ENCODE peak calls at places on chromosomes 16 and 17, in ten cellular contexts. One of them, this sample, is unnamed.

GRCh38 chr17:80009391-80010282 is 26.0 kb downstream of the TBC1D16 start:
- DNase-seq in activated CD8-positive, alpha-beta T cell treated with anti-CD3 and anti-CD28 coated beads for 36 hours: no peak
- DNase-seq in SK-N-DZ: no peak
- DNase-seq in CD4-positive, alpha-beta T cell: no peak
- DNase-seq in activated CD4-positive, CD25-positive, alpha-beta regulatory T cell treated with anti-CD3 and anti-CD28 coated beads, Interleukin-2, amount 50 U/mL, for 16 hours: no peak
- DNase-seq in nucleus accumbens: no peak
- DNase-seq in astrocyte of the spinal cord: no peak
- DNase-seq in HFF-Myc: no peak
- DNase-seq in GM23338: no peak
- DNase-seq in activated naive CD4-positive, alpha-beta T cell treated with anti-CD3 and anti-CD28 coated beads, Interleukin-2, amount 50 U/mL, for 72 hours: no peak
- DNase-seq in this sample: no peak

GRCh38 chr16:13915033-13915635 is 4.8 kb upstream of the ERCC4 start:
- DNase-seq in activated CD8-positive, alpha-beta T cell treated with anti-CD3 and anti-CD28 coated beads for 36 hours: no peak
- DNase-seq in SK-N-DZ: no peak
- DNase-seq in CD4-positive, alpha-beta T cell: no peak
- DNase-seq in activated CD4-positive, CD25-positive, alpha-beta regulatory T cell treated with anti-CD3 and anti-CD28 coated beads, Interleukin-2, amount 50 U/mL, for 16 hours: no peak
- DNase-seq in nucleus accumbens: no peak
- DNase-seq in astrocyte of the spinal cord: no peak
- DNase-seq in HFF-Myc: no peak
- DNase-seq in GM23338: no peak
- DNase-seq in activated naive CD4-positive, alpha-beta T cell treated with anti-CD3 and anti-CD28 coated beads, Interleukin-2, amount 50 U/mL, for 72 hours: no peak
- DNase-seq in this sample: no peak

GRCh38 chr17:39653662-39654331 is 11.4 kb upstream of the TCAP start:
- DNase-seq in activated CD8-positive, alpha-beta T cell treated with anti-CD3 and anti-CD28 coated beads for 36 hours: peak
- DNase-seq in SK-N-DZ: no peak
- DNase-seq in CD4-positive, alpha-beta T cell: peak
- DNase-seq in activated CD4-positive, CD25-positive, alpha-beta regulatory T cell treated with anti-CD3 and anti-CD28 coated beads, Interleukin-2, amount 50 U/mL, for 16 hours: peak
- DNase-seq in nucleus accumbens: no peak
- DNase-seq in astrocyte of the spinal cord: no peak
- DNase-seq in HFF-Myc: no peak
- DNase-seq in GM23338: peak
- DNase-seq in activated naive CD4-positive, alpha-beta T cell treated with anti-CD3 and anti-CD28 coated beads, Interleukin-2, amount 50 U/mL, for 72 hours: peak
- DNase-seq in this sample: peak

GRCh38 chr17:2174048-2174447 is 119.1 kb downstream of the HIC1 start:
- DNase-seq in activated CD8-positive, alpha-beta T cell treated with anti-CD3 and anti-CD28 coated beads for 36 hours: no peak
- DNase-seq in SK-N-DZ: no peak
- DNase-seq in CD4-positive, alpha-beta T cell: no peak
- DNase-seq in activated CD4-positive, CD25-positive, alpha-beta regulatory T cell treated with anti-CD3 and anti-CD28 coated beads, Interleukin-2, amount 50 U/mL, for 16 hours: no peak
- DNase-seq in nucleus accumbens: no peak
- DNase-seq in astrocyte of the spinal cord: peak
- DNase-seq in HFF-Myc: no peak
- DNase-seq in GM23338: no peak
- DNase-seq in activated naive CD4-positive, alpha-beta T cell treated with anti-CD3 and anti-CD28 coated beads, Interleukin-2, amount 50 U/mL, for 72 hours: no peak
- DNase-seq in this sample: no peak

GRCh38 chr17:50443492-50444051 is 17.6 kb downstream of the ACSF2 start:
- DNase-seq in activated CD8-positive, alpha-beta T cell treated with anti-CD3 and anti-CD28 coated beads for 36 hours: no peak
- DNase-seq in SK-N-DZ: no peak
- DNase-seq in CD4-positive, alpha-beta T cell: no peak
- DNase-seq in activated CD4-positive, CD25-positive, alpha-beta regulatory T cell treated with anti-CD3 and anti-CD28 coated beads, Interleukin-2, amount 50 U/mL, for 16 hours: no peak
- DNase-seq in nucleus accumbens: no peak
- DNase-seq in astrocyte of the spinal cord: no peak
- DNase-seq in HFF-Myc: no peak
- DNase-seq in GM23338: no peak
- DNase-seq in activated naive CD4-positive, alpha-beta T cell treated with anti-CD3 and anti-CD28 coated beads, Interleukin-2, amount 50 U/mL, for 72 hours: no peak
- DNase-seq in this sample: no peak

GRCh38 chr16:12462690-12463646 is 340.7 kb downstream of the CPPED1 start:
- DNase-seq in activated CD8-positive, alpha-beta T cell treated with anti-CD3 and anti-CD28 coated beads for 36 hours: no peak
- DNase-seq in SK-N-DZ: no peak
- DNase-seq in CD4-positive, alpha-beta T cell: no peak
- DNase-seq in activated CD4-positive, CD25-positive, alpha-beta regulatory T cell treated with anti-CD3 and anti-CD28 coated beads, Interleukin-2, amount 50 U/mL, for 16 hours: no peak
- DNase-seq in nucleus accumbens: no peak
- DNase-seq in astrocyte of the spinal cord: peak
- DNase-seq in HFF-Myc: peak
- DNase-seq in GM23338: no peak
- DNase-seq in activated naive CD4-positive, alpha-beta T cell treated with anti-CD3 and anti-CD28 coated beads, Interleukin-2, amount 50 U/mL, for 72 hours: no peak
- DNase-seq in this sample: no peak

GRCh38 chr16:77431131-77431670 is 3.6 kb downstream of the ADAMTS18 start:
- DNase-seq in activated CD8-positive, alpha-beta T cell treated with anti-CD3 and anti-CD28 coated beads for 36 hours: no peak
- DNase-seq in SK-N-DZ: no peak
- DNase-seq in CD4-positive, alpha-beta T cell: no peak
- DNase-seq in activated CD4-positive, CD25-positive, alpha-beta regulatory T cell treated with anti-CD3 and anti-CD28 coated beads, Interleukin-2, amount 50 U/mL, for 16 hours: no peak
- DNase-seq in nucleus accumbens: no peak
- DNase-seq in astrocyte of the spinal cord: no peak
- DNase-seq in HFF-Myc: no peak
- DNase-seq in GM23338: no peak
- DNase-seq in activated naive CD4-positive, alpha-beta T cell treated with anti-CD3 and anti-CD28 coated beads, Interleukin-2, amount 50 U/mL, for 72 hours: no peak
- DNase-seq in this sample: no peak

GRCh38 chr16:88767546-88767945 is 17.5 kb downstream of the PIEZO1 start:
- DNase-seq in activated CD8-positive, alpha-beta T cell treated with anti-CD3 and anti-CD28 coated beads for 36 hours: no peak
- DNase-seq in SK-N-DZ: no peak
- DNase-seq in CD4-positive, alpha-beta T cell: no peak
- DNase-seq in activated CD4-positive, CD25-positive, alpha-beta regulatory T cell treated with anti-CD3 and anti-CD28 coated beads, Interleukin-2, amount 50 U/mL, for 16 hours: no peak
- DNase-seq in nucleus accumbens: no peak
- DNase-seq in astrocyte of the spinal cord: no peak
- DNase-seq in HFF-Myc: no peak
- DNase-seq in GM23338: no peak
- DNase-seq in activated naive CD4-positive, alpha-beta T cell treated with anti-CD3 and anti-CD28 coated beads, Interleukin-2, amount 50 U/mL, for 72 hours: no peak
- DNase-seq in this sample: no peak

GRCh38 chr16:29784901-29785500 is 5.5 kb upstream of the KIF22 start:
- DNase-seq in activated CD8-positive, alpha-beta T cell treated with anti-CD3 and anti-CD28 coated beads for 36 hours: peak
- DNase-seq in SK-N-DZ: no peak
- DNase-seq in CD4-positive, alpha-beta T cell: peak
- DNase-seq in activated CD4-positive, CD25-positive, alpha-beta regulatory T cell treated with anti-CD3 and anti-CD28 coated beads, Interleukin-2, amount 50 U/mL, for 16 hours: no peak
- DNase-seq in nucleus accumbens: peak
- DNase-seq in astrocyte of the spinal cord: peak
- DNase-seq in HFF-Myc: no peak
- DNase-seq in GM23338: peak
- DNase-seq in activated naive CD4-positive, alpha-beta T cell treated with anti-CD3 and anti-CD28 coated beads, Interleukin-2, amount 50 U/mL, for 72 hours: peak
- DNase-seq in this sample: no peak

GRCh38 chr16:2842340-2843000 is 12.4 kb downstream of the ZG16B start:
- DNase-seq in activated CD8-positive, alpha-beta T cell treated with anti-CD3 and anti-CD28 coated beads for 36 hours: peak
- DNase-seq in SK-N-DZ: no peak
- DNase-seq in CD4-positive, alpha-beta T cell: peak
- DNase-seq in activated CD4-positive, CD25-positive, alpha-beta regulatory T cell treated with anti-CD3 and anti-CD28 coated beads, Interleukin-2, amount 50 U/mL, for 16 hours: peak
- DNase-seq in nucleus accumbens: no peak
- DNase-seq in astrocyte of the spinal cord: peak
- DNase-seq in HFF-Myc: no peak
- DNase-seq in GM23338: peak
- DNase-seq in activated naive CD4-positive, alpha-beta T cell treated with anti-CD3 and anti-CD28 coated beads, Interleukin-2, amount 50 U/mL, for 72 hours: peak
- DNase-seq in this sample: peak

GRCh38 chr16:2339521-2340484 is 725 bp downstream of the ABCA3 start:
- DNase-seq in activated CD8-positive, alpha-beta T cell treated with anti-CD3 and anti-CD28 coated beads for 36 hours: peak
- DNase-seq in SK-N-DZ: peak
- DNase-seq in CD4-positive, alpha-beta T cell: peak
- DNase-seq in activated CD4-positive, CD25-positive, alpha-beta regulatory T cell treated with anti-CD3 and anti-CD28 coated beads, Interleukin-2, amount 50 U/mL, for 16 hours: no peak
- DNase-seq in nucleus accumbens: peak
- DNase-seq in astrocyte of the spinal cord: peak
- DNase-seq in HFF-Myc: no peak
- DNase-seq in GM23338: peak
- DNase-seq in activated naive CD4-positive, alpha-beta T cell treated with anti-CD3 and anti-CD28 coated beads, Interleukin-2, amount 50 U/mL, for 72 hours: peak
- DNase-seq in this sample: peak

GRCh38 chr17:57935833-57936807 is 19.1 kb downstream of the CUEDC1 start:
- DNase-seq in activated CD8-positive, alpha-beta T cell treated with anti-CD3 and anti-CD28 coated beads for 36 hours: no peak
- DNase-seq in SK-N-DZ: peak
- DNase-seq in CD4-positive, alpha-beta T cell: no peak
- DNase-seq in activated CD4-positive, CD25-positive, alpha-beta regulatory T cell treated with anti-CD3 and anti-CD28 coated beads, Interleukin-2, amount 50 U/mL, for 16 hours: no peak
- DNase-seq in nucleus accumbens: no peak
- DNase-seq in astrocyte of the spinal cord: peak
- DNase-seq in HFF-Myc: no peak
- DNase-seq in GM23338: peak
- DNase-seq in activated naive CD4-positive, alpha-beta T cell treated with anti-CD3 and anti-CD28 coated beads, Interleukin-2, amount 50 U/mL, for 72 hours: no peak
- DNase-seq in this sample: no peak

GRCh38 chr17:55166506-55166905 is 98.3 kb upstream of the HLF start:
- DNase-seq in activated CD8-positive, alpha-beta T cell treated with anti-CD3 and anti-CD28 coated beads for 36 hours: no peak
- DNase-seq in SK-N-DZ: no peak
- DNase-seq in CD4-positive, alpha-beta T cell: no peak
- DNase-seq in activated CD4-positive, CD25-positive, alpha-beta regulatory T cell treated with anti-CD3 and anti-CD28 coated beads, Interleukin-2, amount 50 U/mL, for 16 hours: no peak
- DNase-seq in nucleus accumbens: no peak
- DNase-seq in astrocyte of the spinal cord: no peak
- DNase-seq in HFF-Myc: no peak
- DNase-seq in GM23338: no peak
- DNase-seq in activated naive CD4-positive, alpha-beta T cell treated with anti-CD3 and anti-CD28 coated beads, Interleukin-2, amount 50 U/mL, for 72 hours: no peak
- DNase-seq in this sample: no peak

GRCh38 chr17:7294614-7295153 is at the start of gene YBX2:
- DNase-seq in activated CD8-positive, alpha-beta T cell treated with anti-CD3 and anti-CD28 coated beads for 36 hours: peak
- DNase-seq in SK-N-DZ: peak
- DNase-seq in CD4-positive, alpha-beta T cell: peak
- DNase-seq in activated CD4-positive, CD25-positive, alpha-beta regulatory T cell treated with anti-CD3 and anti-CD28 coated beads, Interleukin-2, amount 50 U/mL, for 16 hours: peak
- DNase-seq in nucleus accumbens: no peak
- DNase-seq in astrocyte of the spinal cord: no peak
- DNase-seq in HFF-Myc: no peak
- DNase-seq in GM23338: peak
- DNase-seq in activated naive CD4-positive, alpha-beta T cell treated with anti-CD3 and anti-CD28 coated beads, Interleukin-2, amount 50 U/mL, for 72 hours: peak
- DNase-seq in this sample: peak

GRCh38 chr16:89378947-89379771 is 111.2 kb downstream of the ANKRD11 start:
- DNase-seq in activated CD8-positive, alpha-beta T cell treated with anti-CD3 and anti-CD28 coated beads for 36 hours: no peak
- DNase-seq in SK-N-DZ: no peak
- DNase-seq in CD4-positive, alpha-beta T cell: no peak
- DNase-seq in activated CD4-positive, CD25-positive, alpha-beta regulatory T cell treated with anti-CD3 and anti-CD28 coated beads, Interleukin-2, amount 50 U/mL, for 16 hours: no peak
- DNase-seq in nucleus accumbens: no peak
- DNase-seq in astrocyte of the spinal cord: no peak
- DNase-seq in HFF-Myc: no peak
- DNase-seq in GM23338: no peak
- DNase-seq in activated naive CD4-positive, alpha-beta T cell treated with anti-CD3 and anti-CD28 coated beads, Interleukin-2, amount 50 U/mL, for 72 hours: no peak
- DNase-seq in this sample: peak

GRCh38 chr17:3845361-3845753 is 689 bp downstream of the NCBP3 start:
- DNase-seq in activated CD8-positive, alpha-beta T cell treated with anti-CD3 and anti-CD28 coated beads for 36 hours: peak
- DNase-seq in SK-N-DZ: peak
- DNase-seq in CD4-positive, alpha-beta T cell: no peak
- DNase-seq in activated CD4-positive, CD25-positive, alpha-beta regulatory T cell treated with anti-CD3 and anti-CD28 coated beads, Interleukin-2, amount 50 U/mL, for 16 hours: no peak
- DNase-seq in nucleus accumbens: no peak
- DNase-seq in astrocyte of the spinal cord: peak
- DNase-seq in HFF-Myc: no peak
- DNase-seq in GM23338: no peak
- DNase-seq in activated naive CD4-positive, alpha-beta T cell treated with anti-CD3 and anti-CD28 coated beads, Interleukin-2, amount 50 U/mL, for 72 hours: peak
- DNase-seq in this sample: peak

GRCh38 chr16:10408824-10409381 is 23.0 kb downstream of the ATF7IP2 start:
- DNase-seq in activated CD8-positive, alpha-beta T cell treated with anti-CD3 and anti-CD28 coated beads for 36 hours: peak
- DNase-seq in SK-N-DZ: no peak
- DNase-seq in CD4-positive, alpha-beta T cell: no peak
- DNase-seq in activated CD4-positive, CD25-positive, alpha-beta regulatory T cell treated with anti-CD3 and anti-CD28 coated beads, Interleukin-2, amount 50 U/mL, for 16 hours: no peak
- DNase-seq in nucleus accumbens: no peak
- DNase-seq in astrocyte of the spinal cord: peak
- DNase-seq in HFF-Myc: no peak
- DNase-seq in GM23338: peak
- DNase-seq in activated naive CD4-positive, alpha-beta T cell treated with anti-CD3 and anti-CD28 coated beads, Interleukin-2, amount 50 U/mL, for 72 hours: no peak
- DNase-seq in this sample: peak

GRCh38 chr17:64498308-64499203 is 1.7 kb upstream of the POLG2 start:
- DNase-seq in activated CD8-positive, alpha-beta T cell treated with anti-CD3 and anti-CD28 coated beads for 36 hours: no peak
- DNase-seq in SK-N-DZ: no peak
- DNase-seq in CD4-positive, alpha-beta T cell: no peak
- DNase-seq in activated CD4-positive, CD25-positive, alpha-beta regulatory T cell treated with anti-CD3 and anti-CD28 coated beads, Interleukin-2, amount 50 U/mL, for 16 hours: no peak
- DNase-seq in nucleus accumbens: no peak
- DNase-seq in astrocyte of the spinal cord: no peak
- DNase-seq in HFF-Myc: no peak
- DNase-seq in GM23338: no peak
- DNase-seq in activated naive CD4-positive, alpha-beta T cell treated with anti-CD3 and anti-CD28 coated beads, Interleukin-2, amount 50 U/mL, for 72 hours: no peak
- DNase-seq in this sample: peak

GRCh38 chr16:66103245-66103644 is 263.2 kb upstream of the CDH5 start:
- DNase-seq in activated CD8-positive, alpha-beta T cell treated with anti-CD3 and anti-CD28 coated beads for 36 hours: no peak
- DNase-seq in SK-N-DZ: peak
- DNase-seq in CD4-positive, alpha-beta T cell: no peak
- DNase-seq in activated CD4-positive, CD25-positive, alpha-beta regulatory T cell treated with anti-CD3 and anti-CD28 coated beads, Interleukin-2, amount 50 U/mL, for 16 hours: no peak
- DNase-seq in nucleus accumbens: no peak
- DNase-seq in astrocyte of the spinal cord: no peak
- DNase-seq in HFF-Myc: no peak
- DNase-seq in GM23338: no peak
- DNase-seq in activated naive CD4-positive, alpha-beta T cell treated with anti-CD3 and anti-CD28 coated beads, Interleukin-2, amount 50 U/mL, for 72 hours: no peak
- DNase-seq in this sample: no peak

GRCh38 chr16:85836706-85837582 is 37.4 kb downstream of the COX4I1 start:
- DNase-seq in activated CD8-positive, alpha-beta T cell treated with anti-CD3 and anti-CD28 coated beads for 36 hours: no peak
- DNase-seq in SK-N-DZ: no peak
- DNase-seq in CD4-positive, alpha-beta T cell: no peak
- DNase-seq in activated CD4-positive, CD25-positive, alpha-beta regulatory T cell treated with anti-CD3 and anti-CD28 coated beads, Interleukin-2, amount 50 U/mL, for 16 hours: no peak
- DNase-seq in nucleus accumbens: no peak
- DNase-seq in astrocyte of the spinal cord: no peak
- DNase-seq in HFF-Myc: no peak
- DNase-seq in GM23338: no peak
- DNase-seq in activated naive CD4-positive, alpha-beta T cell treated with anti-CD3 and anti-CD28 coated beads, Interleukin-2, amount 50 U/mL, for 72 hours: no peak
- DNase-seq in this sample: no peak

GRCh38 chr17:21025446-21025845 is 17.4 kb downstream of the USP22 start:
- DNase-seq in activated CD8-positive, alpha-beta T cell treated with anti-CD3 and anti-CD28 coated beads for 36 hours: no peak
- DNase-seq in SK-N-DZ: no peak
- DNase-seq in CD4-positive, alpha-beta T cell: no peak
- DNase-seq in activated CD4-positive, CD25-positive, alpha-beta regulatory T cell treated with anti-CD3 and anti-CD28 coated beads, Interleukin-2, amount 50 U/mL, for 16 hours: no peak
- DNase-seq in nucleus accumbens: no peak
- DNase-seq in astrocyte of the spinal cord: no peak
- DNase-seq in HFF-Myc: no peak
- DNase-seq in GM23338: no peak
- DNase-seq in activated naive CD4-positive, alpha-beta T cell treated with anti-CD3 and anti-CD28 coated beads, Interleukin-2, amount 50 U/mL, for 72 hours: no peak
- DNase-seq in this sample: no peak

GRCh38 chr16:48445782-48446533 is 60.7 kb upstream of the SIAH1 start:
- DNase-seq in activated CD8-positive, alpha-beta T cell treated with anti-CD3 and anti-CD28 coated beads for 36 hours: no peak
- DNase-seq in SK-N-DZ: no peak
- DNase-seq in CD4-positive, alpha-beta T cell: no peak
- DNase-seq in activated CD4-positive, CD25-positive, alpha-beta regulatory T cell treated with anti-CD3 and anti-CD28 coated beads, Interleukin-2, amount 50 U/mL, for 16 hours: no peak
- DNase-seq in nucleus accumbens: no peak
- DNase-seq in astrocyte of the spinal cord: no peak
- DNase-seq in HFF-Myc: no peak
- DNase-seq in GM23338: no peak
- DNase-seq in activated naive CD4-positive, alpha-beta T cell treated with anti-CD3 and anti-CD28 coated beads, Interleukin-2, amount 50 U/mL, for 72 hours: no peak
- DNase-seq in this sample: no peak

GRCh38 chr17:80307994-80308671 is 47.5 kb downstream of the RNF213 start:
- DNase-seq in activated CD8-positive, alpha-beta T cell treated with anti-CD3 and anti-CD28 coated beads for 36 hours: no peak
- DNase-seq in SK-N-DZ: no peak
- DNase-seq in CD4-positive, alpha-beta T cell: peak
- DNase-seq in activated CD4-positive, CD25-positive, alpha-beta regulatory T cell treated with anti-CD3 and anti-CD28 coated beads, Interleukin-2, amount 50 U/mL, for 16 hours: no peak
- DNase-seq in nucleus accumbens: no peak
- DNase-seq in astrocyte of the spinal cord: no peak
- DNase-seq in HFF-Myc: no peak
- DNase-seq in GM23338: no peak
- DNase-seq in activated naive CD4-positive, alpha-beta T cell treated with anti-CD3 and anti-CD28 coated beads, Interleukin-2, amount 50 U/mL, for 72 hours: no peak
- DNase-seq in this sample: no peak

GRCh38 chr16:71576971-71577370 is at the start of gene TAT:
- DNase-seq in activated CD8-positive, alpha-beta T cell treated with anti-CD3 and anti-CD28 coated beads for 36 hours: no peak
- DNase-seq in SK-N-DZ: no peak
- DNase-seq in CD4-positive, alpha-beta T cell: no peak
- DNase-seq in activated CD4-positive, CD25-positive, alpha-beta regulatory T cell treated with anti-CD3 and anti-CD28 coated beads, Interleukin-2, amount 50 U/mL, for 16 hours: no peak
- DNase-seq in nucleus accumbens: no peak
- DNase-seq in astrocyte of the spinal cord: no peak
- DNase-seq in HFF-Myc: no peak
- DNase-seq in GM23338: peak
- DNase-seq in activated naive CD4-positive, alpha-beta T cell treated with anti-CD3 and anti-CD28 coated beads, Interleukin-2, amount 50 U/mL, for 72 hours: no peak
- DNase-seq in this sample: no peak

GRCh38 chr17:48909796-48910195 is 1.6 kb downstream of the UBE2Z start:
- DNase-seq in activated CD8-positive, alpha-beta T cell treated with anti-CD3 and anti-CD28 coated beads for 36 hours: peak
- DNase-seq in SK-N-DZ: no peak
- DNase-seq in CD4-positive, alpha-beta T cell: no peak
- DNase-seq in activated CD4-positive, CD25-positive, alpha-beta regulatory T cell treated with anti-CD3 and anti-CD28 coated beads, Interleukin-2, amount 50 U/mL, for 16 hours: no peak
- DNase-seq in nucleus accumbens: no peak
- DNase-seq in astrocyte of the spinal cord: no peak
- DNase-seq in HFF-Myc: no peak
- DNase-seq in GM23338: no peak
- DNase-seq in activated naive CD4-positive, alpha-beta T cell treated with anti-CD3 and anti-CD28 coated beads, Interleukin-2, amount 50 U/mL, for 72 hours: no peak
- DNase-seq in this sample: no peak

GRCh38 chr16:78504391-78504945 is 405.0 kb downstream of the WWOX start:
- DNase-seq in activated CD8-positive, alpha-beta T cell treated with anti-CD3 and anti-CD28 coated beads for 36 hours: no peak
- DNase-seq in SK-N-DZ: no peak
- DNase-seq in CD4-positive, alpha-beta T cell: no peak
- DNase-seq in activated CD4-positive, CD25-positive, alpha-beta regulatory T cell treated with anti-CD3 and anti-CD28 coated beads, Interleukin-2, amount 50 U/mL, for 16 hours: no peak
- DNase-seq in nucleus accumbens: no peak
- DNase-seq in astrocyte of the spinal cord: no peak
- DNase-seq in HFF-Myc: no peak
- DNase-seq in GM23338: no peak
- DNase-seq in activated naive CD4-positive, alpha-beta T cell treated with anti-CD3 and anti-CD28 coated beads, Interleukin-2, amount 50 U/mL, for 72 hours: no peak
- DNase-seq in this sample: no peak

GRCh38 chr16:86926695-86927094 is 348.3 kb downstream of the FOXL1 start:
- DNase-seq in activated CD8-positive, alpha-beta T cell treated with anti-CD3 and anti-CD28 coated beads for 36 hours: no peak
- DNase-seq in SK-N-DZ: no peak
- DNase-seq in CD4-positive, alpha-beta T cell: no peak
- DNase-seq in activated CD4-positive, CD25-positive, alpha-beta regulatory T cell treated with anti-CD3 and anti-CD28 coated beads, Interleukin-2, amount 50 U/mL, for 16 hours: no peak
- DNase-seq in nucleus accumbens: no peak
- DNase-seq in astrocyte of the spinal cord: no peak
- DNase-seq in HFF-Myc: no peak
- DNase-seq in GM23338: no peak
- DNase-seq in activated naive CD4-positive, alpha-beta T cell treated with anti-CD3 and anti-CD28 coated beads, Interleukin-2, amount 50 U/mL, for 72 hours: no peak
- DNase-seq in this sample: no peak

GRCh38 chr17:29732613-29733012 is 109.9 kb upstream of the CORO6 start:
- DNase-seq in activated CD8-positive, alpha-beta T cell treated with anti-CD3 and anti-CD28 coated beads for 36 hours: no peak
- DNase-seq in SK-N-DZ: no peak
- DNase-seq in CD4-positive, alpha-beta T cell: no peak
- DNase-seq in activated CD4-positive, CD25-positive, alpha-beta regulatory T cell treated with anti-CD3 and anti-CD28 coated beads, Interleukin-2, amount 50 U/mL, for 16 hours: no peak
- DNase-seq in nucleus accumbens: no peak
- DNase-seq in astrocyte of the spinal cord: no peak
- DNase-seq in HFF-Myc: no peak
- DNase-seq in GM23338: no peak
- DNase-seq in activated naive CD4-positive, alpha-beta T cell treated with anti-CD3 and anti-CD28 coated beads, Interleukin-2, amount 50 U/mL, for 72 hours: no peak
- DNase-seq in this sample: no peak

This sample was measured in Karpas-422.